ENCODE peak calls at places on chromosomes 16 and 17, in seven cellular contexts. E, H, W, D, M, X and J are unnamed samples. For H3K36me3, the result is how much of the 10 kb centered on the place peaks cover.

GRCh38 chr16:29992371-29992967 is 2.9 kb downstream of the HIRIP3 start:
- DNase-seq in E (peak), D (peak), H (no peak), M (peak), X (no peak), W (no peak), J (no peak)

GRCh38 chr17:77698903-77699615 is 259.4 kb upstream of the TNRC6C start:
- DNase-seq in E (no peak), H (no peak), X (no peak), M (no peak), D (peak), W (no peak), J (no peak)

GRCh38 chr17:3893003-3893719 is at the start of gene CAMKK1:
- DNase-seq in H (peak), M (peak), W (no peak), X (peak), E (peak), D (peak), J (peak)

GRCh38 chr16:81774348-81774747 is 4.7 kb upstream of the PLCG2 start:
- DNase-seq in M (no peak), H (no peak), D (no peak), X (no peak), W (no peak), E (peak), J (no peak)

GRCh38 chr16:28324235-28324886 is 32.0 kb downstream of the SBK1 start:
- DNase-seq in X (no peak), M (no peak), D (peak), H (peak), E (no peak), W (no peak), J (no peak)

GRCh38 chr17:78176548-78177025 is 8.2 kb downstream of the SYNGR2 start:
- DNase-seq in M (peak), X (peak), W (no peak), D (peak), H (peak), E (peak), J (peak)

GRCh38 chr16:54402270-54402669 is 115.7 kb upstream of the IRX3 start:
- DNase-seq in D (no peak), E (peak), H (no peak), W (no peak), M (no peak), X (no peak), J (peak)

GRCh38 chr17:44088254-44088653 is 17.7 kb downstream of the G6PC3 start:
- DNase-seq in W (no peak), E (no peak), M (no peak), X (no peak), H (no peak), D (no peak), J (no peak)

GRCh38 chr17:50194441-50195195 is 6.8 kb downstream of the COL1A1 start:
- DNase-seq in H (no peak), W (no peak), M (no peak), E (no peak), D (peak), X (no peak), J (no peak)

GRCh38 chr17:81482673-81483072 is 29.9 kb downstream of the ACTG1 start:
- DNase-seq in X (no peak), D (no peak), E (no peak), H (no peak), M (no peak), W (no peak), J (no peak)

GRCh38 chr16:68355447-68356248 is 44.8 kb downstream of the PRMT7 start:
- DNase-seq in M (no peak), W (no peak), D (no peak), E (no peak), H (no peak), X (no peak), J (no peak)

GRCh38 chr17:59853168-59853918 is 39.4 kb downstream of the TUBD1 start:
- DNase-seq in W (no peak), X (peak), M (peak), H (peak), E (no peak), D (peak), J (no peak)

GRCh38 chr17:80005360-80006338 is 30.0 kb downstream of the TBC1D16 start:
- DNase-seq in D (no peak), H (peak), M (peak), X (peak), W (no peak), E (peak), J (no peak)
- H3K36me3 ChIP-seq in D (under half), H (under half), M (under half), X (under half), W (under half), E (under half), J (under half)

GRCh38 chr16:87764600-87765472 is 950 bp downstream of the KLHDC4 start:
- DNase-seq in D (no peak), X (no peak), M (no peak), H (no peak), W (no peak), E (no peak), J (no peak)
- H3K36me3 ChIP-seq in D (under half), X (under half), M (under half), H (under half), W (under half), E (under half), J (under half)

GRCh38 chr16:14485131-14485551 is 144.9 kb downstream of the PARN start:
- DNase-seq in W (no peak), X (no peak), H (no peak), M (no peak), E (no peak), D (no peak), J (no peak)

GRCh38 chr16:14489460-14489859 is 140.6 kb downstream of the PARN start:
- DNase-seq in E (no peak), X (peak), M (no peak), W (no peak), H (peak), D (no peak), J (no peak)

GRCh38 chr16:14487579-14487978 is 142.5 kb downstream of the PARN start:
- DNase-seq in E (no peak), H (no peak), M (no peak), D (no peak), W (no peak), X (no peak), J (no peak)

GRCh38 chr16:14485811-14486519 is 144.1 kb downstream of the PARN start:
- DNase-seq in D (no peak), W (no peak), E (no peak), X (no peak), M (no peak), H (no peak), J (no peak)

GRCh38 chr16:14486520-14487303 is 143.3 kb downstream of the PARN start:
- DNase-seq in E (peak), D (peak), W (peak), X (peak), H (peak), M (peak), J (peak)
- H3K36me3 ChIP-seq in E (under half), D (under half), W (under half), X (under half), H (under half), M (under half), J (under half)

DNA sequence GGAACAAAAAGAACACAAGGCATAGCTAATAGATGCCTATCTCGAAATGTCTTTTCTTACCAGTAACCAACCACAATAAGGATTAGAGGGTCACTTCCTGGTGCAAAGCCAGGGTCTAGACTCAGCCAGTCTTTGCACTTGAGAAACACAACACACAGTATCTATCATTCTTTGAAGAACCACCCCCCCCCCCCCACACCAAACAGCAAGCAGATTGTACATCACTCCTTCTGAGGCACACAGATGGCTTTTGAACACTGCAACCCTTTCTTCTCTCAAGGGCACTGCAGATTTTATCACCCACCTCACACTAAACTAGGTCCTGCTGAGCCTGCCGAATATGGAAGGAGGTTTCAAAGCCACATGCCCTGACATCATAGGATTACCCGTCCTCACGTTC is 145.6 kb downstream of the AATF start:
- DNase-seq in D (no peak), M (no peak), H (no peak), X (no peak), E (no peak), W (no peak), J (no peak)
- H3K36me3 ChIP-seq in D (under half), M (under half), H (under half), X (half or more), E (under half), W (under half), J (under half)